ENCODE peak calls at places on chromosomes 13 and 19, in eight cellular contexts. G is thoracic aorta; L is adrenal gland; T is CD8-positive, alpha-beta T cell; R is endodermal cell; K is astrocyte of the cerebellum; H is A549; Z is fibroblast of pulmonary artery. N is an unnamed sample.

GRCh38 chr13:30832845-30833332 is 73.2 kb upstream of the MEDAG start:
- DNase-seq in L (peak), T (peak), H (peak), Z (peak), G (no peak), K (no peak), R (peak), N (no peak)

GRCh38 chr19:3268326-3268725 is 43.9 kb downstream of the CELF5 start:
- DNase-seq in T (no peak), K (no peak), Z (no peak), L (no peak), R (no peak), G (no peak), H (no peak), N (no peak)

GRCh38 chr13:110173247-110173818 is 133.6 kb downstream of the COL4A1 start:
- DNase-seq in G (no peak), R (no peak), L (no peak), Z (no peak), K (no peak), H (no peak), T (no peak), N (no peak)

GRCh38 chr13:100392709-100393630 is 195.6 kb downstream of the GGACT start:
- DNase-seq in G (peak), R (peak), T (peak), Z (peak), K (peak), L (peak), H (peak), N (peak)

GRCh38 chr13:44437356-44438233 is 64.0 kb downstream of the SERP2 start:
- DNase-seq in R (peak), K (no peak), L (no peak), Z (peak), H (peak), T (no peak), G (no peak), N (no peak)

GRCh38 chr13:46778879-46779278 is 18.1 kb downstream of the ESD start:
- DNase-seq in K (peak), Z (peak), R (no peak), L (no peak), H (no peak), T (no peak), G (no peak), N (no peak)

GRCh38 chr19:38850976-38851621 is 1.3 kb upstream of the HNRNPL start:
- DNase-seq in G (no peak), R (no peak), H (no peak), K (no peak), Z (no peak), T (no peak), L (peak), N (no peak)

GRCh38 chr13:114025432-114026127 is 51.7 kb upstream of the C13orf46 start:
- DNase-seq in T (no peak), K (no peak), Z (peak), R (no peak), L (no peak), G (no peak), H (no peak), N (peak)

GRCh38 chr19:49098795-49099194 is 13.5 kb downstream of the SNRNP70 start:
- DNase-seq in R (no peak), G (no peak), K (no peak), H (no peak), Z (no peak), T (no peak), L (no peak), N (no peak)

GRCh38 chr13:36907801-36908200 is 12.2 kb downstream of the SMAD9 start:
- DNase-seq in H (no peak), K (no peak), Z (no peak), T (no peak), L (no peak), G (no peak), R (no peak), N (no peak)

GRCh38 chr13:30739646-30740642 is 4.6 kb downstream of the ALOX5AP start:
- DNase-seq in Z (peak), T (peak), H (peak), K (peak), L (no peak), G (no peak), R (peak), N (peak)

GRCh38 chr13:30868806-30869470 is 37.1 kb upstream of the MEDAG start:
- DNase-seq in Z (no peak), L (no peak), K (no peak), R (no peak), T (no peak), H (no peak), G (no peak), N (no peak)

GRCh38 chr19:10105241-10106099 is 692 bp upstream of the PPAN start:
- DNase-seq in K (no peak), Z (no peak), L (no peak), H (no peak), R (no peak), G (no peak), T (no peak), N (no peak)
- H3K4me3 ChIP-seq in K (peak), Z (peak), L (no peak), H (no peak), R (peak), G (peak), T (peak), N (peak)

DNA sequence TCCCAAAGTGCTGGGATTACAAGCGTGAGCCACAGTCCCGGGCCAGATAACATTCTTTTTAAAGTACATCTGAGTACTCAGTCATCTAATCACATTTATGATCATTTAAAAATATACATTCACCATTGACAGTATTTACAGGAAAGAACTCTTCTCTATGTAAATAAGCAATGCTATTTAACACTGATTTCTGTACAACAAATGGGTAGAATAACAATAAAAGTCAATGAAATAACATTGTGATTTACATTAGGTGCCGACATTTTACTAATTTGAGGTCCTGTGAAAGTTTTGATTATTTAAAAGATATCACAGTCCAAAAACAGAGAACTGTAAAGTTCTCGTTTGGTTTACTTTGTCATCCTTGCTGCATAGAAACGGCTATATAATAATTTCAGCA is 1763.7 kb downstream of the SLITRK1 start:
- DNase-seq in G (no peak), H (no peak), Z (no peak), R (no peak), T (no peak), L (no peak), K (no peak), N (no peak)
- TF ChIP-seq CTCF in G (no peak), H (no peak), Z (no peak), R (no peak), T (no peak), L (no peak), K (no peak), N (no peak)

GRCh38 chr19:43648633-43649032 is 9.0 kb upstream of the CADM4 start:
- DNase-seq in K (no peak), R (no peak), L (no peak), H (no peak), G (no peak), Z (no peak), T (no peak), N (no peak)
- H3K4me3 ChIP-seq in K (no peak), R (no peak), L (no peak), H (no peak), G (no peak), Z (no peak), T (no peak), N (no peak)

GRCh38 chr13:33232883-33233282 is 52.7 kb downstream of the STARD13 start:
- DNase-seq in R (no peak), Z (no peak), H (no peak), K (no peak), G (no peak), L (no peak), T (no peak), N (no peak)

GRCh38 chr13:33236021-33236420 is 49.5 kb downstream of the STARD13 start:
- DNase-seq in H (no peak), Z (peak), K (no peak), T (no peak), R (no peak), G (no peak), L (no peak), N (no peak)

GRCh38 chr13:33233547-33233946 is 52.0 kb downstream of the STARD13 start:
- DNase-seq in T (no peak), R (no peak), L (no peak), K (no peak), Z (no peak), G (no peak), H (no peak), N (no peak)

GRCh38 chr13:33235564-33235963 is 50.0 kb downstream of the STARD13 start:
- DNase-seq in R (no peak), L (no peak), H (no peak), Z (no peak), G (no peak), K (no peak), T (no peak), N (no peak)

DNA sequence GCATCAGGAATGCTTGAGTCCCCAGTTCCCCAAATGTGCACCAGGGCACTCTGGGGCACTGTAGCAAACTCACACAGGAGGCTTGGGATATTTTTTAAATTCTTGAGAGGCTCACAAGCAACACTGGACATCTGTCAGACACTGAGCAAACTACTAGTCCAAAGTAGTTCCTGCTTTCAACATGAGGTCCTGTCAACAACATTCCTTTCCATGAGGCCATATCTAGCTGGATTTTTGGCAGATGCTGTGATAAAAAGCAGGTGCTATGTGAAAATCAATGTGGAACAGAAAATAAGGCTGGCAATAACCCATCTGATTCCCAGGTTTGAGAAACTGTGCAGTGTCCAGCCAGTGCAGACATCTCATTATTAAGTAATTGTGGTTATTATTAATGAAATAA is 50.5 kb downstream of the STARD13 start:
- DNase-seq in L (no peak), Z (peak), H (no peak), K (no peak), R (no peak), T (no peak), G (no peak), N (no peak)
- TF ChIP-seq CTCF in L (no peak), Z (no peak), H (no peak), K (no peak), R (no peak), T (no peak), G (no peak), N (no peak)

GRCh38 chr19:36526581-36526980 is 1.5 kb downstream of the ZNF260 start:
- DNase-seq in H (no peak), R (no peak), G (no peak), L (no peak), K (no peak), T (no peak), Z (no peak), N (no peak)
- H3K4me3 ChIP-seq in H (no peak), R (peak), G (no peak), L (no peak), K (peak), T (no peak), Z (peak), N (no peak)

DNA sequence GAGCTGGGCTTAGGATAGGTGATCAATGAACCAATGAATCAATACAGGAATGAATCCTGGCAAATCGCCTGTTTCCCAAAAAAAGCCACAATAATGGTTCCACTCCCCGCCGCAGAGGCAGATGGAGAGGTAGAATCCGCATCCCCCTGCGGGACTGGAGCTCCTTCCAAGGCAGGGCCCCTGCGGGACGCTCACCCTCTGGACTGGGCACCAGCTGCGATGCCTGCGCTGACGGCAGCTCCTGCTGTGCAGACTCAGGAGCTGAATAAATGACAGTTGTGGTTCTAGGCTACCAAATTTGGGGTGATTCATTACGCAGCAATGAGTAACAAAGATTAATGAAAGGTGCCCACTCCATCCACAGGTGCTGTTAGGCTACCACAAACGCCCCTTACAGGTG is 8.8 kb upstream of the CDC34 start:
- DNase-seq in G (no peak), T (no peak), K (no peak), H (no peak), L (no peak), Z (no peak), R (no peak), N (no peak)
- TF ChIP-seq CTCF in G (no peak), T (no peak), K (no peak), H (no peak), L (no peak), Z (no peak), R (no peak), N (no peak)

GRCh38 chr19:41615207-41615606 is 11.7 kb downstream of the CEACAM4 start:
- DNase-seq in K (no peak), R (no peak), G (no peak), Z (no peak), L (no peak), H (no peak), T (no peak), N (no peak)

GRCh38 chr19:41616785-41617621 is 9.9 kb downstream of the CEACAM4 start:
- DNase-seq in Z (peak), L (no peak), T (no peak), H (peak), G (no peak), K (no peak), R (peak), N (peak)

GRCh38 chr19:41617941-41618730 is 8.7 kb downstream of the CEACAM4 start:
- DNase-seq in H (no peak), K (no peak), R (no peak), G (no peak), Z (no peak), T (no peak), L (no peak), N (no peak)

GRCh38 chr19:41607668-41608067 is 19.2 kb downstream of the CEACAM4 start:
- DNase-seq in Z (no peak), R (no peak), K (no peak), L (no peak), G (no peak), H (no peak), T (no peak), N (no peak)

GRCh38 chr19:41612483-41612882 is 14.4 kb downstream of the CEACAM4 start:
- DNase-seq in G (no peak), L (no peak), R (no peak), T (no peak), Z (no peak), H (no peak), K (no peak), N (no peak)
- H3K4me3 ChIP-seq in G (no peak), L (no peak), R (no peak), T (no peak), Z (no peak), H (no peak), K (no peak), N (no peak)

DNA sequence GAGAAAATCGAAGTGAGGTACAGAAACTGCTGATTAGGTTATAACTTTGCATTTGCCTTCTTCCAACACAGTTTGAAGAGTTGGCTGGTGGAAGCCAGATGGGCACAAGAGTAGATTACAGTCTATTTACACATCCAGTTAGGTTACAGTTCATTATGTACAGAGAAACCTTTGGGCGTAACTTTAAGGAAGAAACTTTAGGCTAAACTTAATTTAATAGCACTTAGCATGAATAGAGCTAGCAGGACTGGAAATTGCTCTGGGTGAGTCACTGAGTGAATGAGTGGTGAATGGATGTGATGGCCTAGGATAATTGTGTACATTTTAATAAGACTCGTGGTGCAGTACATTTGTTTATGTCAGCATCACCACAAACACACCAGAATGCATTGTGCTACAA is 62.9 kb upstream of the KLHL1 start:
- DNase-seq in K (no peak), L (no peak), R (no peak), Z (no peak), H (no peak), T (no peak), G (no peak), N (no peak)
- TF ChIP-seq CTCF in K (no peak), L (no peak), R (no peak), Z (no peak), H (no peak), T (no peak), G (no peak), N (no peak)